ENCODE peak calls at places on chromosomes 2 and 18, in five cellular contexts. V, U, K, Z and A are unnamed samples.

GRCh38 chr18:62044490-62045000 is 142.3 kb downstream of the PIGN start:
- DNase-seq in K (no peak), V (no peak), Z (no peak), U (no peak), A (no peak)

GRCh38 chr18:61282926-61283325 is 50.3 kb upstream of the CDH20 start:
- DNase-seq in K (no peak), U (no peak), Z (no peak), V (no peak), A (no peak)

GRCh38 chr2:131105156-131105949 is at the start of gene PLEKHB2:
- DNase-seq in K (peak; percentile 94), U (peak; percentile 83), V (peak; percentile 92), Z (peak; percentile 96), A (peak; percentile 91)

GRCh38 chr2:227623225-227623624 is 5.9 kb downstream of the SCYGR4 start:
- DNase-seq in U (no peak), K (no peak), V (no peak), Z (no peak), A (peak; percentile 32)

GRCh38 chr2:104944495-104944894 is 90.6 kb downstream of the POU3F3 start:
- DNase-seq in U (peak; percentile 35), Z (peak; percentile 35), K (peak; percentile 63), V (no peak), A (peak; percentile 70)

GRCh38 chr18:48800479-48800876 is 150.3 kb downstream of the SMAD7 start:
- DNase-seq in U (no peak), V (no peak), K (no peak), Z (no peak), A (no peak)

GRCh38 chr2:45992021-45992745 is 305.0 kb upstream of the EPAS1 start:
- DNase-seq in U (no peak), K (no peak), Z (no peak), V (no peak), A (peak; percentile 96)

GRCh38 chr18:76251691-76252090 is 243.4 kb downstream of the ZNF516 start:
- DNase-seq in K (no peak), Z (no peak), U (no peak), V (no peak), A (no peak)

GRCh38 chr2:215879977-215880940 is 133.1 kb downstream of the MREG start:
- DNase-seq in K (no peak), Z (no peak), U (no peak), V (no peak), A (peak; percentile 59)

GRCh38 chr2:239722760-239723448 is 302.2 kb downstream of the NDUFA10 start:
- DNase-seq in V (no peak), K (no peak), U (no peak), Z (no peak), A (no peak)

GRCh38 chr2:202067589-202067988 is 5.5 kb upstream of the KIAA2012 start:
- DNase-seq in U (no peak), Z (no peak), V (no peak), K (no peak), A (no peak)

GRCh38 chr2:134372611-134373131 is 118.8 kb downstream of the MGAT5 start:
- DNase-seq in K (no peak), Z (no peak), V (no peak), U (no peak), A (peak; percentile 56)

GRCh38 chr2:174951746-174952145 is 53.4 kb downstream of the CHN1 start:
- DNase-seq in Z (no peak), V (no peak), K (peak; percentile 15), U (no peak), A (peak; percentile 62)

GRCh38 chr18:55141318-55141717 is 182.1 kb upstream of the CCDC68 start:
- DNase-seq in Z (no peak), V (no peak), U (no peak), K (no peak), A (no peak)

GRCh38 chr2:158580760-158581159 is 124.0 kb downstream of the PKP4 start:
- DNase-seq in Z (peak; percentile 6), V (no peak), K (no peak), U (no peak), A (peak; percentile 8)

GRCh38 chr2:205770557-205770956 is 88.3 kb downstream of the NRP2 start:
- DNase-seq in U (no peak), K (no peak), Z (no peak), V (no peak), A (no peak)

GRCh38 chr2:147051814-147052213 is 793.0 kb upstream of the ACVR2A start:
- DNase-seq in V (no peak), K (no peak), Z (no peak), U (no peak), A (no peak)
- TF ChIP-seq CTCF in V (no peak), K (no peak), Z (no peak), U (no peak), A (no peak)

GRCh38 chr2:62474173-62474572 is 31.8 kb downstream of the TMEM17 start:
- DNase-seq in V (no peak), U (no peak), Z (no peak), K (no peak), A (no peak)
- H3K9ac ChIP-seq in V (no peak overlapping the region), U (no peak overlapping the region), Z (no peak overlapping the region), K (no peak overlapping the region), A (no peak overlapping the region)

DNA sequence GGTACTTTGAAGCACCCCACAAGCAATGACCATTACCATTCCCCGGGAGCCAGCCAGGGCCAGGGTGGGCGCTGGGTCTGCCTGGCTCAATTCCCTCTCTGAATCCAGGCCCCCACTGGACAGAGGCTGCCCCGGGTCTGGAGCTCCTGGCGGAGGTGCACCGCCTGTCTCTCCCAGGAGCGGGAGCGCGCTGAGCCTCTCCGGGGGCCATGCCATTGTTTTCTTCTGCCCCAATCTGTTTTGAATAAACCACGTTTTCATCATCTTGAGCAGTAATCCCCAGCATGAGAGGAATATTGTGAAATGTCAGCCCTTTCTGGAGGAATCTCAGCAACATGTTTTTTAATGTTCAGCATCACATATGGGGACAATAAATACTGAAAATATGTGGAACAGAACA is 88.6 kb downstream of the INHBB start:
- DNase-seq in Z (no peak), K (peak; percentile 28), U (no peak), V (no peak), A (no peak)
- TF ChIP-seq EZH2phosphoT487 in Z (no peak), K (no peak), U (no peak), V (no peak), A (no peak)

GRCh38 chr2:12352891-12353290 is 363.8 kb upstream of the TRIB2 start:
- DNase-seq in V (no peak), K (no peak), U (no peak), Z (no peak), A (no peak)

GRCh38 chr2:12347049-12347448 is 369.7 kb upstream of the TRIB2 start:
- DNase-seq in V (no peak), Z (no peak), U (no peak), K (no peak), A (peak; percentile 43)

GRCh38 chr2:12348216-12348615 is 368.5 kb upstream of the TRIB2 start:
- DNase-seq in U (no peak), V (no peak), Z (no peak), K (no peak), A (no peak)

DNA sequence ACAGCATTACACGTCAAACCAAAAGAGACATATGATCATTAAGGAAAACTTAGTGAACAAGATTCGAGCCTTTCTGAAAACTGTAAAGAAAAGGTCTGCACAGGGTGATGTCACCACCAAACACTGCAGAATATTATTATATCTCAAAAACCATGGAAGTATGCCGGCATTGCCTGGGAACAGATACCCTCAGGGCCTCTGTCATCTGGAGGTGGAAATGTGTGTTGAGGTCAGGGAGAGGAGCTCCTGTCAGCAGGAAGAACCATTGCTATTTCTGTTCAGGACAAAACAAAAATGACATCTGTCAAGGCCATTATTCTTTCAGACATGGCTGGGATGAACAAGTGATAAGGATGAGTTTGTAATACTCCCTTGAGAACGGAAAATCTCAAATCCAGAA is 365.9 kb upstream of the TRIB2 start:
- DNase-seq in Z (no peak), K (no peak), V (no peak), U (no peak), A (no peak)
- TF ChIP-seq CTCF in Z (no peak), K (no peak), V (no peak), U (no peak), A (no peak)

GRCh38 chr2:197835293-197835692 is 30.9 kb downstream of the PLCL1 start:
- DNase-seq in V (no peak), U (no peak), K (no peak), Z (no peak), A (no peak)

GRCh38 chr2:197839327-197839726 is 34.9 kb downstream of the PLCL1 start:
- DNase-seq in U (no peak), V (peak; percentile 80), K (no peak), Z (no peak), A (no peak)

GRCh38 chr2:197838589-197838988 is 34.2 kb downstream of the PLCL1 start:
- DNase-seq in U (no peak), V (no peak), K (no peak), Z (no peak), A (no peak)

GRCh38 chr2:197838036-197838435 is 33.6 kb downstream of the PLCL1 start:
- DNase-seq in U (no peak), V (peak; percentile 93), K (no peak), Z (no peak), A (no peak)
- H3K9ac ChIP-seq in U (no peak overlapping the region), V (peak overlapping the region; percentile 66), K (no peak overlapping the region), Z (peak overlapping the region; percentile 18), A (no peak overlapping the region)

GRCh38 chr2:72718906-72719305 is 106.9 kb downstream of the EXOC6B start:
- DNase-seq in U (no peak), K (no peak), Z (no peak), V (no peak), A (peak; percentile 4)
- TF ChIP-seq EZH2phosphoT487 in U (no peak), K (no peak), Z (no peak), V (no peak), A (no peak)

GRCh38 chr2:98359986-98360385 is 13.7 kb downstream of the CNGA3 start:
- DNase-seq in U (no peak), K (no peak), Z (no peak), V (no peak), A (peak; percentile 82)

GRCh38 chr2:98357856-98358255 is 11.6 kb downstream of the CNGA3 start:
- DNase-seq in Z (no peak), V (no peak), K (no peak), U (no peak), A (no peak)

GRCh38 chr2:98355881-98356280 is 9.6 kb downstream of the CNGA3 start:
- DNase-seq in K (peak; percentile 35), Z (no peak), V (no peak), U (no peak), A (no peak)

GRCh38 chr2:98356729-98357128 is 10.5 kb downstream of the CNGA3 start:
- DNase-seq in U (no peak), V (no peak), K (no peak), Z (no peak), A (peak; percentile 94)
- TF ChIP-seq CTCF in U (no peak), V (no peak), K (no peak), Z (no peak), A (no peak)